ENCODE peak calls at places on chromosomes 6 and 20, in six cellular contexts. P is neuronal stem cell, D is IMR-90, U is trophoblast cell, H is H1, O is mesenchymal stem cell. V is an unnamed sample.

GRCh38 chr20:19272976-19273654 is 60.7 kb downstream of the SLC24A3 start:
- DNase-seq in P (no peak), D (no peak), U (no peak), H (no peak), O (no peak), V (no peak)

GRCh38 chr6:90835584-90836212 is 248.8 kb upstream of the MAP3K7 start:
- DNase-seq in P (no peak), D (no peak), U (no peak), H (no peak), O (no peak), V (no peak)

GRCh38 chr6:5175635-5176034 is 85.1 kb downstream of the LYRM4 start:
- DNase-seq in P (no peak), D (no peak), U (no peak), H (no peak), O (no peak), V (no peak)

GRCh38 chr6:147586044-147586443 is 77.6 kb downstream of the SAMD5 start:
- DNase-seq in P (no peak), D (peak; percentile 55), U (peak; percentile 34), H (no peak), O (no peak), V (no peak)

GRCh38 chr6:144597511-144597910 is 312.4 kb downstream of the UTRN start:
- DNase-seq in P (no peak), D (no peak), U (no peak), H (no peak), O (no peak), V (no peak)

GRCh38 chr6:324116-324728 is 31.9 kb downstream of the DUSP22 start:
- DNase-seq in P (no peak), D (no peak), U (no peak), H (no peak), O (no peak), V (no peak)

GRCh38 chr6:28226460-28226859 is 1.4 kb downstream of the ZSCAN9 start:
- DNase-seq in P (no peak), D (no peak), U (no peak), H (no peak), O (no peak), V (no peak)

GRCh38 chr6:7262037-7262461 is 51.0 kb downstream of the SSR1 start:
- DNase-seq in P (no peak), D (no peak), U (peak; percentile 18), H (peak; percentile 86), O (no peak), V (peak; percentile 97)

GRCh38 chr6:30037182-30037788 is 23.8 kb upstream of the POLR1H start:
- DNase-seq in P (no peak), D (peak; percentile 17), U (peak; percentile 28), H (no peak), O (peak; percentile 25), V (no peak)

GRCh38 chr6:126075335-126076071 is 89.2 kb downstream of the TRMT11 start:
- DNase-seq in P (no peak), D (no peak), U (no peak), H (no peak), O (no peak), V (no peak)

GRCh38 chr6:7512320-7512719 is 29.2 kb upstream of the DSP start:
- DNase-seq in P (no peak), D (peak; percentile 62), U (no peak), H (no peak), O (no peak), V (no peak)

GRCh38 chr6:44002591-44003344 is 124.5 kb downstream of the MRPL14 start:
- DNase-seq in P (no peak), D (peak; percentile 54), U (peak; percentile 48), H (peak; percentile 86), O (peak; percentile 80), V (peak; percentile 82)

GRCh38 chr6:4809999-4810918 is 34.1 kb downstream of the CDYL start:
- DNase-seq in P (no peak), D (peak; percentile 79), U (peak; percentile 89), H (no peak), O (peak; percentile 59), V (no peak)

GRCh38 chr6:156807028-156807427 is 29.9 kb downstream of the ARID1B start:
- DNase-seq in P (no peak), D (no peak), U (peak; percentile 31), H (no peak), O (no peak), V (no peak)

GRCh38 chr6:40187654-40188053 is 253.4 kb upstream of the MOCS1 start:
- DNase-seq in P (no peak), D (no peak), U (no peak), H (no peak), O (no peak), V (no peak)

GRCh38 chr20:8854566-8854965 is 214.3 kb upstream of the PLCB4 start:
- DNase-seq in P (no peak), D (peak; percentile 83), U (no peak), H (no peak), O (peak; percentile 62), V (no peak)

GRCh38 chr6:70872469-70872868 is 84.4 kb downstream of the B3GAT2 start:
- DNase-seq in P (no peak), D (no peak), U (no peak), H (no peak), O (no peak), V (no peak)

GRCh38 chr6:108115598-108116058 is 41.1 kb upstream of the OSTM1 start:
- DNase-seq in P (peak; percentile 39), D (peak; percentile 11), U (peak; percentile 78), H (peak; percentile 68), O (peak; percentile 39), V (peak; percentile 69)

GRCh38 chr6:9252784-9253183 is 817.4 kb upstream of the SLC35B3 start:
- DNase-seq in P (no peak), D (no peak), U (no peak), H (peak; percentile 45), O (no peak), V (peak; percentile 27)

GRCh38 chr6:145327497-145328055 is 407.7 kb downstream of the EPM2A start:
- DNase-seq in P (no peak), D (no peak), U (peak; percentile 62), H (no peak), O (no peak), V (no peak)

GRCh38 chr6:39130691-39131090 is 15.7 kb upstream of the SAYSD1 start:
- DNase-seq in P (no peak), D (no peak), U (peak; percentile 30), H (no peak), O (no peak), V (no peak)

GRCh38 chr6:145372671-145373123 is 362.6 kb downstream of the EPM2A start:
- DNase-seq in P (no peak), D (peak; percentile 65), U (no peak), H (no peak), O (peak; percentile 30), V (no peak)

GRCh38 chr6:33571637-33572316 is 8.3 kb downstream of the BAK1 start:
- DNase-seq in P (no peak), D (no peak), U (no peak), H (no peak), O (no peak), V (no peak)

GRCh38 chr6:90227165-90227564 is 69.5 kb downstream of the BACH2 start:
- DNase-seq in P (peak; percentile 17), D (no peak), U (no peak), H (no peak), O (no peak), V (no peak)

GRCh38 chr6:80872951-80873308 is 766.5 kb downstream of the BCKDHB start:
- DNase-seq in P (no peak), D (no peak), U (no peak), H (no peak), O (no peak), V (no peak)

GRCh38 chr6:72553531-72554202 is 68.2 kb upstream of the KCNQ5 start:
- DNase-seq in P (no peak), D (peak; percentile 93), U (peak; percentile 47), H (no peak), O (peak; percentile 90), V (no peak)

GRCh38 chr6:50843842-50844241 is 25.2 kb downstream of the TFAP2B start:
- DNase-seq in P (no peak), D (no peak), U (peak; percentile 77), H (peak; percentile 78), O (no peak), V (peak; percentile 93)

GRCh38 chr6:63579937-63580703 is 7.8 kb downstream of the LOC128125822 start:
- DNase-seq in P (no peak), D (no peak), U (no peak), H (no peak), O (no peak), V (no peak)

GRCh38 chr20:36744764-36745191 is 1.1 kb downstream of the NDRG3 start:
- DNase-seq in P (no peak), D (peak; percentile 22), U (peak; percentile 8), H (no peak), O (no peak), V (peak; percentile 47)

GRCh38 chr6:18055714-18056382 is 66.6 kb downstream of the NHLRC1 start:
- DNase-seq in P (no peak), D (no peak), U (peak; percentile 65), H (no peak), O (no peak), V (no peak)
- H2AFZ ChIP-seq in P (no peak overlapping the region), D (no peak overlapping the region), U (no peak overlapping the region), H (no peak overlapping the region), O (no peak overlapping the region), V (no peak overlapping the region)

GRCh38 chr20:63741354-63741675 is 1.7 kb downstream of the SLC2A4RG start:
- DNase-seq in P (no peak), D (no peak), U (no peak), H (no peak), O (no peak), V (no peak)

GRCh38 chr20:63739129-63740069 is at the start of gene SLC2A4RG:
- DNase-seq in P (peak; percentile 79), D (peak; percentile 62), U (peak; percentile 87), H (peak; percentile 79), O (peak; percentile 74), V (peak; percentile 68)

GRCh38 chr20:63740501-63741353 is 1.2 kb downstream of the SLC2A4RG start:
- DNase-seq in P (peak; percentile 75), D (peak; percentile 86), U (peak; percentile 76), H (peak; percentile 86), O (peak; percentile 93), V (peak; percentile 83)

GRCh38 chr20:63738687-63739128 is 868 bp upstream of the SLC2A4RG start:
- DNase-seq in P (peak; percentile 70), D (no peak), U (peak; percentile 66), H (peak; percentile 80), O (peak; percentile 61), V (peak; percentile 79)

DNA sequence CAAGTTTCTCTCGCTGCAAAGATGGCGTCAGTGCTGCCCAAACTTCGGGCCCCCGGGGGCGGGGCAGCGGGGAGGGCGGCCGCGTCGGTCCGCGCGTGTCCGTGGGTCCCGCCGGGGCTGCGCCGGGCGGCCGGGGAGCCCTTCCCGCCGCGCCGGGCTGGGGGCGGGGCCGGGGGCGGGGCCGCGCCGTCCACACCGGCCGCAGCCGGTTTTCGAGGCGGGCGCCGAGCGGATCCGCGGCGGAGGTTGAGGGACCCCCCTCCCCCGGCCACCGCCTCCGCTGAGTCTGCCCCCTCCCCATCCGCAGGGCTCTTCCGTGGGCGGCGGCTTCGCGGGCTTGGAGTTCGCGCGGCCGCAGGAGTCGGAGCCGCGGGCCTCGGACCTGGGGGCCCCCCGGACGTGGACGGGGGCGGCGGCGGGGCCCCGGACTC is 509 bp downstream of the SLC2A4RG start:
- DNase-seq in P (peak; percentile 59), D (peak; percentile 7), U (peak; percentile 29), H (peak; percentile 57), O (peak; percentile 38), V (peak; percentile 32)
- H3K4ac ChIP-seq in P (no peak overlapping the region), D (peak overlapping the region; percentile 94), U (peak overlapping the region; percentile 57), H (no peak overlapping the region), O (peak overlapping the region; percentile 80), V (no peak overlapping the region)

GRCh38 chr20:60469829-60470228 is 511.6 kb downstream of the CDH26 start:
- DNase-seq in P (no peak), D (no peak), U (no peak), H (no peak), O (no peak), V (peak; percentile 10)
- H2AFZ ChIP-seq in P (no peak overlapping the region), D (no peak overlapping the region), U (no peak overlapping the region), H (no peak overlapping the region), O (no peak overlapping the region), V (no peak overlapping the region)

GRCh38 chr20:31678389-31679356 is 41.0 kb downstream of the COX4I2 start:
- DNase-seq in P (no peak), D (no peak), U (peak; percentile 55), H (no peak), O (peak; percentile 45), V (no peak)
- H3K4ac ChIP-seq in P (no peak overlapping the region), D (peak overlapping the region; percentile 78), U (peak overlapping the region; percentile 38), H (no peak overlapping the region), O (peak overlapping the region; percentile 86), V (no peak overlapping the region)

V was measured in H9.